ENCODE peak calls at places on chromosome 2, in ten cellular contexts. Q is small intestine; L is A549; R is astrocyte of the spinal cord; Z is NCI-H2171; O is Panc1; I is activated naive CD8-positive, alpha-beta T cell treated with anti-CD3 and anti-CD28 coated beads, Interleukin-2, amount 50 U/mL, for 24 hours; U is stomach; T is ovary; A is choroid plexus epithelial cell. M is an unnamed sample.

GRCh38 chr2:121605820-121606733 is 43.2 kb downstream of the CLASP1 start:
- DNase-seq in Q (no peak), L (no peak), R (no peak), Z (no peak), O (no peak), I (no peak), U (no peak), T (no peak), A (no peak), M (no peak)

GRCh38 chr2:22850310-22850709 is 534.7 kb upstream of the KLHL29 start:
- DNase-seq in Q (no peak), L (no peak), R (no peak), Z (no peak), O (no peak), I (no peak), U (no peak), T (no peak), A (no peak), M (no peak)

GRCh38 chr2:184322615-184323014 is 275.7 kb upstream of the ZNF804A start:
- DNase-seq in Q (no peak), L (no peak), R (no peak), Z (no peak), O (no peak), I (no peak), U (no peak), T (no peak), A (no peak), M (no peak)

GRCh38 chr2:27857417-27858172 is 32.6 kb downstream of the RBKS start:
- DNase-seq in Q (no peak), L (no peak), R (peak; percentile 40), Z (no peak), O (no peak), I (no peak), U (no peak), T (no peak), A (peak; percentile 64), M (no peak)

GRCh38 chr2:10654069-10654468 is 35.7 kb downstream of the NOL10 start:
- DNase-seq in Q (peak; percentile 58), L (no peak), R (peak; percentile 50), Z (no peak), O (peak; percentile 51), I (peak; percentile 48), U (no peak), T (no peak), A (peak; percentile 53), M (peak; percentile 26)

GRCh38 chr2:237283136-237283928 is 130.6 kb downstream of the COL6A3 start:
- DNase-seq in Q (no peak), L (no peak), R (peak; percentile 49), Z (no peak), O (no peak), I (no peak), U (no peak), T (no peak), A (no peak), M (no peak)

GRCh38 chr2:9417725-9418124 is 5.6 kb downstream of the ITGB1BP1 start:
- DNase-seq in Q (no peak), L (no peak), R (no peak), Z (no peak), O (no peak), I (no peak), U (no peak), T (no peak), A (no peak), M (no peak)

GRCh38 chr2:96759548-96759947 is 1.2 kb upstream of the CNNM4 start:
- DNase-seq in Q (no peak), L (no peak), R (no peak), Z (no peak), O (no peak), I (no peak), U (no peak), T (no peak), A (no peak), M (no peak)

GRCh38 chr2:158966321-158966720 is 2.1 kb upstream of the TANC1 start:
- DNase-seq in Q (no peak), L (no peak), R (no peak), Z (no peak), O (no peak), I (no peak), U (no peak), T (no peak), A (no peak), M (no peak)

GRCh38 chr2:68317971-68318685 is 1.6 kb downstream of the CNRIP1 start:
- DNase-seq in Q (no peak), L (no peak), R (peak; percentile 12), Z (no peak), O (no peak), I (no peak), U (no peak), T (peak; percentile 48), A (peak; percentile 6), M (no peak)

GRCh38 chr2:234765315-234765714 is 186.5 kb upstream of the SH3BP4 start:
- DNase-seq in Q (no peak), L (no peak), R (no peak), Z (no peak), O (no peak), I (no peak), U (no peak), T (no peak), A (no peak), M (no peak)

GRCh38 chr2:11701831-11702301 is 31.9 kb upstream of the NTSR2 start:
- DNase-seq in Q (no peak), L (no peak), R (no peak), Z (no peak), O (no peak), I (peak; percentile 23), U (no peak), T (no peak), A (no peak), M (peak; percentile 82)

GRCh38 chr2:68721482-68722071 is 13.0 kb upstream of the ARHGAP25 start:
- DNase-seq in Q (peak; percentile 41), L (no peak), R (no peak), Z (no peak), O (peak; percentile 55), I (peak; percentile 34), U (peak; percentile 60), T (no peak), A (peak; percentile 58), M (peak; percentile 61)

GRCh38 chr2:105328281-105329196 is 996 bp downstream of the TGFBRAP1 start:
- DNase-seq in Q (peak; percentile 54), L (peak; percentile 20), R (no peak), Z (no peak), O (no peak), I (peak; percentile 38), U (peak; percentile 43), T (peak; percentile 45), A (peak; percentile 66), M (peak; percentile 52)

GRCh38 chr2:64204006-64204632 is 59.9 kb upstream of the PELI1 start:
- DNase-seq in Q (no peak), L (no peak), R (no peak), Z (no peak), O (no peak), I (peak; percentile 50), U (no peak), T (no peak), A (peak; percentile 79), M (peak; percentile 71)

GRCh38 chr2:72141881-72142742 is 5.5 kb downstream of the CYP26B1 start:
- DNase-seq in Q (no peak), L (no peak), R (no peak), Z (no peak), O (no peak), I (no peak), U (peak; percentile 13), T (peak; percentile 30), A (no peak), M (no peak)

GRCh38 chr2:26709323-26710110 is 17.0 kb downstream of the KCNK3 start:
- DNase-seq in Q (no peak), L (no peak), R (no peak), Z (no peak), O (no peak), I (no peak), U (no peak), T (no peak), A (no peak), M (no peak)

GRCh38 chr2:111219285-111219684 is 98.6 kb downstream of the BCL2L11 start:
- DNase-seq in Q (no peak), L (no peak), R (peak; percentile 54), Z (no peak), O (no peak), I (no peak), U (no peak), T (no peak), A (no peak), M (peak; percentile 74)

GRCh38 chr2:172102159-172102857 is 392 bp downstream of the DLX2 start:
- DNase-seq in Q (no peak), L (no peak), R (no peak), Z (peak; percentile 55), O (no peak), I (peak; percentile 26), U (no peak), T (peak; percentile 46), A (no peak), M (peak; percentile 87)

GRCh38 chr2:130798472-130799221 is 38.1 kb upstream of the ARHGEF4 start:
- DNase-seq in Q (no peak), L (no peak), R (no peak), Z (peak; percentile 53), O (no peak), I (no peak), U (no peak), T (peak; percentile 73), A (peak; percentile 52), M (no peak)

GRCh38 chr2:230668184-230668938 is 44.3 kb upstream of the CAB39 start:
- DNase-seq in Q (no peak), L (no peak), R (no peak), Z (no peak), O (no peak), I (peak; percentile 57), U (no peak), T (no peak), A (peak; percentile 50), M (peak; percentile 56)

GRCh38 chr2:144114761-144115160 is 405.2 kb downstream of the ZEB2 start:
- DNase-seq in Q (no peak), L (no peak), R (no peak), Z (no peak), O (no peak), I (no peak), U (no peak), T (no peak), A (peak; percentile 37), M (no peak)

GRCh38 chr2:45748239-45748638 is 96.8 kb downstream of the PRKCE start:
- DNase-seq in Q (no peak), L (no peak), R (peak; percentile 56), Z (no peak), O (no peak), I (no peak), U (no peak), T (no peak), A (peak; percentile 47), M (no peak)

GRCh38 chr2:85444629-85445028 is 26.1 kb downstream of the SH2D6 start:
- DNase-seq in Q (no peak), L (no peak), R (peak; percentile 23), Z (no peak), O (no peak), I (no peak), U (no peak), T (no peak), A (peak; percentile 59), M (no peak)

GRCh38 chr2:9430316-9431293 is 7.2 kb downstream of the CPSF3 start:
- DNase-seq in Q (no peak), L (no peak), R (peak; percentile 27), Z (no peak), O (no peak), I (no peak), U (no peak), T (no peak), A (peak; percentile 66), M (no peak)

GRCh38 chr2:162475661-162476060 is 131.7 kb downstream of the GCA start:
- DNase-seq in Q (no peak), L (no peak), R (peak; percentile 73), Z (peak; percentile 77), O (no peak), I (no peak), U (no peak), T (no peak), A (peak; percentile 17), M (no peak)

GRCh38 chr2:15693926-15694588 is 102.4 kb downstream of the DDX1 start:
- DNase-seq in Q (no peak), L (no peak), R (no peak), Z (no peak), O (no peak), I (no peak), U (no peak), T (no peak), A (no peak), M (peak; percentile 79)

GRCh38 chr2:43225788-43226557 is 433 bp downstream of the ZFP36L2 start:
- DNase-seq in Q (peak; percentile 80), L (peak; percentile 84), R (peak; percentile 84), Z (peak; percentile 13), O (no peak), I (peak; percentile 83), U (no peak), T (peak; percentile 81), A (peak; percentile 84), M (peak; percentile 82)